ENCODE peak calls at places on chromosomes 3 and 15, in four cellular contexts. M is K562, W is GM12891, Q is GM12878. Y is an unnamed sample.

GRCh38 chr15:25899870-25900269 is 36.7 kb upstream of the ATP10A start:
- DNase-seq in M (no peak), W (no peak), Q (no peak), Y (no peak)

GRCh38 chr3:16600771-16601538 is 4.3 kb downstream of the DAZL start:
- DNase-seq in M (peak), W (no peak), Q (no peak), Y (peak)

GRCh38 chr3:62607287-62608029 is 234.1 kb upstream of the FEZF2 start:
- DNase-seq in M (no peak), W (no peak), Q (no peak), Y (no peak)

GRCh38 chr3:194381460-194381875 is 11.9 kb upstream of the LRRC15 start:
- DNase-seq in M (no peak), W (no peak), Q (no peak), Y (no peak)

GRCh38 chr3:178436773-178437172 is 99.5 kb upstream of the KCNMB2 start:
- DNase-seq in M (peak), W (peak), Q (no peak), Y (no peak)

GRCh38 chr3:17204049-17204650 is 319.4 kb downstream of the PLCL2 start:
- DNase-seq in M (no peak), W (no peak), Q (no peak), Y (no peak)

GRCh38 chr3:46183330-46183729 is 24.8 kb downstream of the CCR1 start:
- DNase-seq in M (no peak), W (no peak), Q (no peak), Y (no peak)

GRCh38 chr3:13066236-13066635 is 7.0 kb downstream of the IQSEC1 start:
- DNase-seq in M (no peak), W (no peak), Q (no peak), Y (no peak)

GRCh38 chr3:191499307-191500125 is 38.6 kb downstream of the PYDC2 start:
- DNase-seq in M (peak), W (no peak), Q (no peak), Y (no peak)

GRCh38 chr3:171614318-171614967 is 154.2 kb upstream of the TNIK start:
- DNase-seq in M (peak), W (peak), Q (no peak), Y (no peak)

GRCh38 chr15:58628206-58629057 is 121.1 kb downstream of the ADAM10 start:
- DNase-seq in M (no peak), W (no peak), Q (peak), Y (no peak)

GRCh38 chr3:129543156-129543790 is at the start of gene H1-8:
- DNase-seq in M (no peak), W (no peak), Q (no peak), Y (no peak)

DNA sequence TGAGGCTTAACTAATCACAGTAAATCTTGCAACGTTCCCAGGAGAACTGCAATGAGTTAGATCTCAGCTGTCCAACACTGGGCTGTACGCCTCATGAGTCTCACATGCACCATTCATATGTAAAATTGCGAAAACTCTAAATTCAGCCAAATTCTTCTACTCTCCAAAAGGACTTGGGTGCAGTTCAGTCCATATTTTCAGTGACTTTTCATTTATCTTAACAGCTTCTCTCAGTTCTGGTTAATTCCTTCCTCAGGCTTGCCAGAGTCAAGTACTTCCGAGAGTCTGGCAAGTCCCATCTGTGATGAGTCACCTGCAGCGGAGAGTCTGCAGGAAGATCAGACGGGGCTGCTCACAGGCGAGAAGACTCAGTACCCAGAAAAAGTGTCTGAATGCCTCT is 11.5 kb downstream of the CCDC80 start:
- DNase-seq in M (peak), W (no peak), Q (no peak), Y (no peak)
- TF ChIP-seq SPI1 in M (no peak), W (no peak), Q (no peak), Y (no peak)

GRCh38 chr15:65310431-65311137 is 6.1 kb downstream of the RNU5B-1 start:
- DNase-seq in M (no peak), W (no peak), Q (no peak), Y (no peak)
- TF ChIP-seq SPI1 in M (no peak), W (no peak), Q (no peak), Y (no peak)

GRCh38 chr3:19149388-19149787 is 1.1 kb downstream of the KCNH8 start:
- DNase-seq in M (peak), W (no peak), Q (no peak), Y (no peak)
- TF ChIP-seq SPI1 in M (no peak), W (no peak), Q (no peak), Y (no peak)

DNA sequence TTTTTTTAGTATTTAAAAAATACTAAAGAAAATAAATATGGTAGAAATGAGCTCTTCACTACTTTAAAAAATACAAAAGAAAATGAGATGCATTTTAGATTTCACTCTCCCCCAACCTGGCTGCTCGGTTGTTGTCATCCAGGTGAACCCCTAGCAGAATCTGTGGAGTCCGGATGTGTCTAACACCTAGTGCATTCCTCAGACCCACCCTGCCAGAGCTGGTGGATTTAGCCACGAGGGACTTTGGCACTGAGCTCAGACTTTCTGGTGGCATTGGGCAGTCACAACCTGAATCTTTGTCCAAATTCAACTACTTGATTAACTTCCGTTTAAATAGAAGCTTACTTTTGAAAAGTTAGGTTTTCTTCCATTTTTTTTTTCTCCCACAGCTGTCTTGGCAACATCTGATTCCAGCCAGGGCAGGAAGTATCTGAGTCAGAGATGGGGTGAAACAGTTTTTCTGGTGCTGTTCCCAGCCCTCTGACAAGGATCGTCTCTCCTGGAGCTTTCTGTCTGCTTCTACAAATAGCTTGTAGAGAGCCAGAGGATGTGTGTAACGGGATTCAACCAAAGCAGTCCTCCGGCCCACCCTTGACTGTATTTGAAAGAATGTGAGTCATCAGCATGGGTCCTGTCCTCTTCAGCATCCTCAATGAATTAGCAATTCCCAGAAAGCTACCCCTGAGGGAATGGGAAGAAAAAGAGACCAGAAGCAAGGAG is 301.8 kb upstream of the MCTP2 start:
- DNase-seq in M (no peak), W (no peak), Q (no peak), Y (no peak)
- TF ChIP-seq SPI1 in M (no peak), W (no peak), Q (no peak), Y (no peak)

DNA sequence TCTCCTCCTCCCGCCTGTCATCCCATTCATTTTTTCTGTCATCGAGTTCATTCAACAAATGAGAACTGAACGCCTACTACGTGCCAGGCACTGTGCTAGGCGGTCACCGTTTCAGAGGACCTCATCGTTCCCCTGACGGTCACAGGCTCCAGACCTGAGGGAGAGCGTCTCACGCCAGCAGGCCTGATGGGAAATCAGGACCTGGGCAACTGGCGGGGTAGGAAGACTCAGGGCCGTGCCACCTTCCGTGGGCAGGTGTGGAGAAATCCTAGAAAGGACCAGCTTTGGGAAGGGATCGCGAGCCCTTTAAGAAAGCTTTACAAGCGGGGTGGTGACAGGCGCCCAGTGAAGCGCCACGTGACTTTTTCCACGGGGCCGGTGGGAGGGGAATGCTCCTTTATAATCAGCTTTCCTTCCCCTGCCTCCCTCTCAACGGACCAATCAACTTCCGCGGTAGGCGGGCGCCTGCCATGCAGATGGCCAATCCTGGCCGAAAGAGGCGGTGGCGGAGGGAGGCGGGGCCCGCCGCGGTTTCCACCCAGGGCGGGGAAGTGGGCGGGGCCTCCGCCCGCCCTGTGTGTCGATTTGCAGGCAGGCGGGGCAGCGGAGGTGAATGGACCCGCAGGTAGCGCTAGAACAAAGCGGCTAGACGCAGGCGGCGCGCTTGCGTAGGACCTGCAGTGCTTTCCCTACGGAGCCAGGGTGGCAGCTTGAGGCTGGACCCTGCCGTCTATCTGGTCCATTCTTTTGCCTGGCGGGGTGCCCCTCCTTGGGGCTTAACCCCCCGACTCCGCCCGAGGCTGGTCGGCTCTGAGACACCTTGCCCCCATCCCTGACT is 816 bp upstream of the DUSP7 start:
- DNase-seq in M (peak), W (peak), Q (peak), Y (peak)
- TF ChIP-seq SPI1 in M (peak), W (peak), Q (no peak), Y (peak)

DNA sequence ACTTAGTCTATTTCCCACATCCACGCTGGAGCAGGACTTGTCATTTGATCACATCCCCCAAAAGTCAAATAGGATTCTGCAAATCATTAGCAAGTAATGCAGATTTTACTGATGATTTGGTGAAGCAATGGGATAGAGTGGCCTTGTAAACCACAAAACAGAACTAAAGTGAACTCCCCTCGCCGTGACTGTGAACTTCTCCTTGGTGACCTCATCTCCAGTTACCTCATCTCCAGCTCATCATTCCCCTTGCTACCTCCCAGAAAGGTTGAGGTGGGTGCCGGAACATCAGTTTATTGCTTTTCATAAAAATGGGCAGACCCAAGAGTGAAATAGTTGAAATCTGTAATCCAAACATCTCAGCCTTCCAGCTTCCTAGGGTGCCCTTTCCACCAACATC is 36.7 kb upstream of the ADPGK start:
- DNase-seq in M (no peak), W (no peak), Q (no peak), Y (no peak)
- TF ChIP-seq SPI1 in M (no peak), W (no peak), Q (no peak), Y (no peak)

GRCh38 chr15:74234598-74234875 is 1.6 kb upstream of the CCDC33 start:
- DNase-seq in M (no peak), W (no peak), Q (no peak), Y (no peak)

GRCh38 chr15:74238984-74239645 is 3.0 kb downstream of the CCDC33 start:
- DNase-seq in M (no peak), W (no peak), Q (no peak), Y (no peak)

GRCh38 chr15:74233864-74234597 is 2.1 kb upstream of the CCDC33 start:
- DNase-seq in M (no peak), W (no peak), Q (no peak), Y (no peak)

GRCh38 chr15:74233373-74233772 is 2.8 kb upstream of the CCDC33 start:
- DNase-seq in M (no peak), W (no peak), Q (no peak), Y (no peak)

DNA sequence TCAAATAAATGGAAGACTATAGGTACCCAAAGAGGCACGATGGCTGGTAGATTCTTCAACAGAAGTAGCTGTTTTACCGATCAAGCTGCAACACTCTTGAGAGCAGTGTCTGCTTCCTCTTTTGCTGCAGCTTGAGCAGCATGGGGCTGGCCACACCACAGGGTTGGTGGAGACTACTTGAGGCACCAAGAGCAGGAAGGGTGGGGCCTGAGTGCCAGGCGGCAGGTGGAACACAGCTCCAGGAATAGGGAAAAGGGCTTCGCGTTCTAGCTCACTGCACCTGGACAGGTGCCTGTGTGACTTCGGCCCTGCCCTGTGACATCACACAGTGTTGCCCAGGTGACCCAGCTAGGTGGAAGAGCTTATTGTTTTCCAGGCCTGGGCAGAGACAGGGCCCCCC is at the start of gene CCDC33:
- DNase-seq in M (no peak), W (peak), Q (peak), Y (peak)
- TF ChIP-seq SPI1 in M (no peak), W (peak), Q (peak), Y (peak)

DNA sequence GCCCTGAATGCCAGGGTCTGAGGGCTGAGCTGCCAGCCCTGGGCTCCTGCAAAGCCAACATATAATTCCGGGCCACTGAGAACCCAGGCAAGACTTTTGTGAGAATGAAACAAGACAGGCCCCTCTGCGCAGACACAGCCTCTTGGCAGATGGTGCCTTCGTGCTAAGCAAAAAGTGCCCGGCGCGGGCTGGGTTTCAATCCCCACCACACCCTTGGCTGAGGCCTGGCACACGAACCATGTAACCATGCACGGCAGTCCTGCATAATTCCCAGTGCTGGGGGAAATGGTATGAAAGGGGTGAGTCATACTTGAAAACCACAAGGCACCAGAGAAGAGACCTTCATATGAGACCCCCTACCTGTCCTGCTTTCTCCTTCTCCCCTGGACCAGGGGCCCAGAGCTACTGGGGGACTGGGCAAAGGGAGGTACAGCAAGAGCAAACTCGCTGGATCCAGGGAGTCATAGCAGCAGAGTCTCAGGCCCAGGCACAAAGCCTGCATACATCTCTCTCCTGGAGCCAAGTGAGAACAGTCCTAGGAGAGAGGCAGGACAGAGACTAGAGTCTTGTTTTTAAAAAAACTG is 26.0 kb upstream of the LOXL1 start:
- DNase-seq in M (no peak), W (no peak), Q (no peak), Y (no peak)
- TF ChIP-seq SPI1 in M (no peak), W (no peak), Q (no peak), Y (no peak)

GRCh38 chr3:113084777-113085176 is 94.0 kb downstream of the GTPBP8 start:
- DNase-seq in M (no peak), W (no peak), Q (no peak), Y (no peak)
- TF ChIP-seq SPI1 in M (no peak), W (no peak), Q (no peak), Y (no peak)

Y was measured in HL-60.